ENCODE peak calls at places on chromosomes 5 and 9, in eight cellular contexts. F, S, O, L, N, Y, T and W are unnamed samples.

GRCh38 chr5:39780341-39780740 is 355.6 kb upstream of the DAB2 start:
- DNase-seq in F (no peak), S (no peak), O (no peak), L (no peak), N (no peak), Y (no peak), T (no peak), W (no peak)

GRCh38 chr9:133375116-133375723 is 640 bp downstream of the SURF4 start:
- DNase-seq in F (no peak), S (peak), O (peak), L (peak), N (peak), Y (no peak), T (no peak), W (no peak)

GRCh38 chr5:146213210-146213838 is 9.9 kb downstream of the RBM27 start:
- DNase-seq in F (no peak), S (no peak), O (no peak), L (no peak), N (no peak), Y (no peak), T (no peak), W (no peak)

GRCh38 chr9:105539452-105539851 is 18.5 kb upstream of the FKTN start:
- DNase-seq in F (no peak), S (no peak), O (no peak), L (no peak), N (no peak), Y (no peak), T (no peak), W (no peak)

GRCh38 chr9:133250741-133251170 is 24.2 kb downstream of the ABO start:
- DNase-seq in F (no peak), S (no peak), O (no peak), L (no peak), N (no peak), Y (no peak), T (no peak), W (no peak)

GRCh38 chr5:148499461-148499860 is 115.7 kb downstream of the FBXO38 start:
- DNase-seq in F (no peak), S (no peak), O (no peak), L (no peak), N (no peak), Y (no peak), T (no peak), W (no peak)

GRCh38 chr5:53170748-53171349 is 61.3 kb upstream of the MOCS2 start:
- DNase-seq in F (no peak), S (no peak), O (peak), L (no peak), N (no peak), Y (no peak), T (no peak), W (peak)

GRCh38 chr5:115471674-115472073 is 72.9 kb downstream of the FEM1C start:
- DNase-seq in F (no peak), S (no peak), O (no peak), L (peak), N (no peak), Y (no peak), T (no peak), W (no peak)

GRCh38 chr9:130254753-130255637 is 10.6 kb upstream of the HMCN2 start:
- DNase-seq in F (no peak), S (no peak), O (no peak), L (no peak), N (peak), Y (no peak), T (no peak), W (no peak)

GRCh38 chr5:35672995-35673394 is 55.3 kb downstream of the SPEF2 start:
- DNase-seq in F (no peak), S (no peak), O (no peak), L (no peak), N (no peak), Y (no peak), T (no peak), W (peak)

GRCh38 chr5:134099288-134099872 is 15.1 kb upstream of the TCF7 start:
- DNase-seq in F (no peak), S (no peak), O (no peak), L (no peak), N (no peak), Y (no peak), T (no peak), W (no peak)

GRCh38 chr9:136974834-136975535 is 2.3 kb upstream of the PTGDS start:
- DNase-seq in F (no peak), S (no peak), O (no peak), L (peak), N (no peak), Y (no peak), T (no peak), W (no peak)

GRCh38 chr5:118952992-118953651 is 35.2 kb downstream of the DTWD2 start:
- DNase-seq in F (no peak), S (no peak), O (no peak), L (no peak), N (no peak), Y (no peak), T (no peak), W (no peak)

GRCh38 chr5:145587308-145588071 is 247.7 kb downstream of the PRELID2 start:
- DNase-seq in F (no peak), S (no peak), O (no peak), L (no peak), N (no peak), Y (no peak), T (peak), W (no peak)

GRCh38 chr9:38334234-38334633 is 58.3 kb upstream of the ALDH1B1 start:
- DNase-seq in F (no peak), S (no peak), O (no peak), L (no peak), N (no peak), Y (no peak), T (no peak), W (no peak)

GRCh38 chr5:51679286-51679685 is 296.0 kb downstream of the ISL1 start:
- DNase-seq in F (no peak), S (no peak), O (no peak), L (no peak), N (no peak), Y (no peak), T (no peak), W (no peak)

GRCh38 chr9:85942913-85943729 is 2.2 kb downstream of the NAA35 start:
- DNase-seq in F (no peak), S (no peak), O (no peak), L (no peak), N (no peak), Y (no peak), T (no peak), W (no peak)